ENCODE peak calls at places on chromosomes 3 and 15, in nine cellular contexts. V, O, W, Y, S, L, B, X and G are unnamed samples.

GRCh38 chr15:65339436-65339835 is 35.0 kb downstream of the RNU5B-1 start:
- DNase-seq in V (no peak), X (no peak), B (no peak), S (peak), W (no peak), L (no peak), O (no peak), Y (no peak), G (no peak)

GRCh38 chr15:85579011-85579701 is 198.8 kb downstream of the AKAP13 start:
- DNase-seq in V (no peak), W (no peak), X (no peak), O (no peak), S (no peak), L (no peak), Y (peak), B (no peak), G (no peak)

GRCh38 chr3:98917608-98918007 is 16.1 kb upstream of the DCBLD2 start:
- DNase-seq in L (no peak), B (no peak), O (no peak), S (no peak), Y (no peak), W (no peak), X (no peak), V (no peak), G (no peak)

GRCh38 chr15:42549052-42549491 is 434 bp downstream of the HAUS2 start:
- DNase-seq in B (no peak), L (no peak), O (no peak), X (peak), V (peak), Y (no peak), W (no peak), S (no peak), G (peak)

GRCh38 chr3:11138371-11138770 is 15.9 kb upstream of the HRH1 start:
- DNase-seq in X (no peak), L (no peak), O (no peak), B (no peak), Y (no peak), V (no peak), W (no peak), S (no peak), G (no peak)

GRCh38 chr3:166570136-166570535 is 732.9 kb upstream of the BCHE start:
- DNase-seq in O (no peak), S (no peak), X (no peak), B (no peak), W (no peak), L (no peak), Y (no peak), V (no peak), G (no peak)

GRCh38 chr3:70742081-70742480 is 429.6 kb upstream of the MDFIC2 start:
- DNase-seq in X (no peak), V (no peak), Y (no peak), W (no peak), O (no peak), L (no peak), B (no peak), S (no peak), G (no peak)

GRCh38 chr15:56918907-56919707 is 663 bp downstream of the TCF12 start:
- DNase-seq in L (peak), O (peak), V (no peak), B (peak), Y (peak), S (peak), W (peak), X (peak), G (no peak)

GRCh38 chr15:81338422-81339007 is 14.6 kb upstream of the STARD5 start:
- DNase-seq in W (no peak), X (peak), O (no peak), S (no peak), Y (no peak), B (no peak), V (no peak), L (no peak), G (no peak)

GRCh38 chr15:78944669-78945407 is at the start of gene CTSH:
- DNase-seq in V (peak), L (peak), S (peak), W (peak), B (peak), O (peak), Y (peak), X (peak), G (no peak)

GRCh38 chr3:45208587-45208986 is 17.5 kb downstream of the TMEM158 start:
- DNase-seq in O (no peak), S (no peak), B (no peak), V (no peak), L (no peak), Y (no peak), W (no peak), X (no peak), G (peak)

GRCh38 chr3:73080201-73080966 is 18.9 kb downstream of the EBLN2 start:
- DNase-seq in W (no peak), L (no peak), X (no peak), Y (no peak), V (no peak), O (no peak), S (no peak), B (no peak), G (no peak)

GRCh38 chr3:22318325-22318724 is 567.3 kb upstream of the ZNF385D start:
- DNase-seq in Y (no peak), O (no peak), L (no peak), V (no peak), B (no peak), S (no peak), X (peak), W (no peak), G (no peak)

GRCh38 chr3:8713901-8714759 is 19.5 kb upstream of the CAV3 start:
- DNase-seq in L (no peak), S (no peak), V (no peak), B (no peak), W (no peak), Y (no peak), O (peak), X (peak), G (no peak)